ENCODE peak calls at places on chromosomes 5 and 9, in nine cellular contexts. F is cardiac septum; K is ACHN; T is amniotic epithelial cell; Q is HuH-7.5; J is fibroblast of the conjunctiva; S is NCI-H524; H is activated CD4-positive, CD25-positive, alpha-beta regulatory T cell; X is AG20443. G is an unnamed sample.

GRCh38 chr9:73050062-73050814 is 97.4 kb upstream of the ALDH1A1 start:
- DNase-seq in F (no peak), K (no peak), T (peak; percentile 69), Q (no peak), J (no peak), S (no peak), H (no peak), X (peak; percentile 29), G (no peak)

GRCh38 chr9:111928342-111928720 is 31.7 kb downstream of the UGCG start:
- DNase-seq in F (no peak), K (no peak), T (peak; percentile 67), Q (no peak), J (no peak), S (no peak), H (no peak), X (peak; percentile 19), G (no peak)

GRCh38 chr5:1202026-1202797 is 817 bp downstream of the SLC6A19 start:
- DNase-seq in F (no peak), K (no peak), T (no peak), Q (no peak), J (no peak), S (no peak), H (no peak), X (no peak), G (peak; percentile 34)

GRCh38 chr9:34540826-34541225 is 18.0 kb upstream of the ENHO start:
- DNase-seq in F (no peak), K (peak; percentile 51), T (peak; percentile 61), Q (no peak), J (no peak), S (no peak), H (no peak), X (peak; percentile 74), G (no peak)

GRCh38 chr9:116494815-116495634 is 192.1 kb upstream of the TRIM32 start:
- DNase-seq in F (no peak), K (peak; percentile 23), T (no peak), Q (no peak), J (no peak), S (peak; percentile 33), H (no peak), X (no peak), G (no peak)

GRCh38 chr5:93378073-93378472 is 202.9 kb downstream of the NR2F1-AS1 start:
- DNase-seq in F (no peak), K (no peak), T (peak; percentile 31), Q (no peak), J (peak; percentile 21), S (no peak), H (no peak), X (peak; percentile 14), G (no peak)

GRCh38 chr9:136577941-136578619 is 32.2 kb upstream of the NOTCH1 start:
- DNase-seq in F (no peak), K (peak; percentile 8), T (no peak), Q (no peak), J (no peak), S (no peak), H (no peak), X (no peak), G (no peak)

GRCh38 chr5:149413477-149414210 is 34.6 kb upstream of the IL17B start:
- DNase-seq in F (no peak), K (no peak), T (no peak), Q (no peak), J (no peak), S (no peak), H (no peak), X (no peak), G (peak; percentile 44)

GRCh38 chr9:98326402-98327248 is 71.2 kb upstream of the TBC1D2 start:
- DNase-seq in F (no peak), K (no peak), T (peak; percentile 82), Q (no peak), J (no peak), S (peak; percentile 93), H (no peak), X (peak; percentile 9), G (no peak)

GRCh38 chr9:72586388-72587160 is 65.2 kb downstream of the TMC1 start:
- DNase-seq in F (no peak), K (peak; percentile 6), T (peak; percentile 88), Q (no peak), J (peak; percentile 69), S (no peak), H (no peak), X (peak; percentile 59), G (no peak)

GRCh38 chr5:120678279-120678678 is 214.2 kb downstream of the PRR16 start:
- DNase-seq in F (no peak), K (no peak), T (peak; percentile 30), Q (no peak), J (peak; percentile 12), S (no peak), H (no peak), X (peak; percentile 20), G (no peak)

GRCh38 chr9:90925581-90926257 is 124.1 kb downstream of the SYK start:
- DNase-seq in F (no peak), K (peak; percentile 57), T (peak; percentile 98), Q (no peak), J (peak; percentile 36), S (no peak), H (no peak), X (peak; percentile 74), G (no peak)

GRCh38 chr9:86354048-86354881 is at the start of gene TUT7:
- DNase-seq in F (peak; percentile 99), K (peak; percentile 95), T (peak; percentile 94), Q (peak; percentile 79), J (peak; percentile 88), S (peak; percentile 80), H (peak; percentile 88), X (peak; percentile 98), G (peak; percentile 97)

GRCh38 chr9:120926397-120926928 is at the start of gene TRAF1:
- DNase-seq in F (no peak), K (no peak), T (no peak), Q (no peak), J (no peak), S (no peak), H (no peak), X (no peak), G (no peak)

GRCh38 chr5:10689391-10690081 is 71.5 kb downstream of the DAP start:
- DNase-seq in F (no peak), K (peak; percentile 50), T (peak; percentile 70), Q (peak; percentile 32), J (no peak), S (peak; percentile 62), H (no peak), X (peak; percentile 47), G (no peak)

GRCh38 chr9:129501771-129502324 is 119.1 kb downstream of the C9orf50 start:
- DNase-seq in F (peak; percentile 46), K (no peak), T (no peak), Q (no peak), J (no peak), S (peak; percentile 28), H (no peak), X (no peak), G (no peak)

GRCh38 chr5:113367586-113367985 is 67.2 kb downstream of the TSSK1B start:
- DNase-seq in F (no peak), K (no peak), T (no peak), Q (no peak), J (no peak), S (no peak), H (no peak), X (no peak), G (no peak)

GRCh38 chr5:151755383-151755782 is 3.0 kb downstream of the ATOX1 start:
- DNase-seq in F (no peak), K (no peak), T (no peak), Q (peak; percentile 37), J (no peak), S (no peak), H (no peak), X (no peak), G (no peak)

GRCh38 chr9:28212979-28213378 is 639.7 kb upstream of the C9orf72 start:
- DNase-seq in F (no peak), K (peak; percentile 91), T (peak; percentile 79), Q (no peak), J (peak; percentile 41), S (no peak), H (no peak), X (peak; percentile 11), G (no peak)

GRCh38 chr9:73719660-73720059 is 568.0 kb downstream of the ANXA1 start:
- DNase-seq in F (no peak), K (no peak), T (peak; percentile 89), Q (no peak), J (no peak), S (no peak), H (no peak), X (no peak), G (no peak)

GRCh38 chr9:17627641-17628040 is 48.8 kb downstream of the SH3GL2 start:
- DNase-seq in F (no peak), K (no peak), T (no peak), Q (no peak), J (no peak), S (peak; percentile 87), H (no peak), X (no peak), G (no peak)

GRCh38 chr9:70448904-70449303 is 34.4 kb upstream of the KLF9 start:
- DNase-seq in F (no peak), K (no peak), T (no peak), Q (no peak), J (no peak), S (no peak), H (no peak), X (no peak), G (no peak)

GRCh38 chr9:6711403-6711802 is 46.4 kb upstream of the KDM4C start:
- DNase-seq in F (no peak), K (no peak), T (peak; percentile 79), Q (no peak), J (peak; percentile 32), S (no peak), H (no peak), X (no peak), G (no peak)

GRCh38 chr9:87280421-87280820 is 217.2 kb upstream of the DAPK1 start:
- DNase-seq in F (no peak), K (no peak), T (peak; percentile 99), Q (no peak), J (no peak), S (no peak), H (no peak), X (peak; percentile 48), G (no peak)

G was measured in aorta.